ENCODE peak calls at places on chromosomes 7 and 10, in eight cellular contexts. O, Q, A, C, N, M, J and X are unnamed samples.

GRCh38 chr10:3452683-3453388 is 280.3 kb upstream of the PITRM1 start:
- DNase-seq in J (no peak), C (no peak), Q (no peak), O (no peak), A (no peak), M (no peak), N (peak), X (no peak)

GRCh38 chr10:52571018-52571417 is 201.6 kb downstream of the MBL2 start:
- DNase-seq in C (no peak), N (peak), M (no peak), Q (no peak), J (no peak), O (no peak), A (no peak), X (no peak)

GRCh38 chr10:117004627-117005453 is at the start of gene SHTN1:
- DNase-seq in A (peak), J (peak), C (peak), M (peak), Q (peak), N (peak), O (peak), X (peak)

GRCh38 chr10:65348637-65349036 is 1577.2 kb upstream of the LRRTM3 start:
- DNase-seq in J (no peak), N (no peak), M (no peak), A (no peak), C (no peak), Q (no peak), O (no peak), X (no peak)

GRCh38 chr7:44713680-44714335 is 34.8 kb upstream of the ZMIZ2 start:
- DNase-seq in O (no peak), Q (no peak), M (no peak), A (no peak), N (peak), C (peak), J (no peak), X (no peak)

GRCh38 chr7:150879345-150879744 is 27.0 kb downstream of the AOC1 start:
- DNase-seq in O (no peak), A (no peak), N (no peak), Q (no peak), J (no peak), C (no peak), M (no peak), X (no peak)

GRCh38 chr10:97400665-97401454 is at the start of gene RRP12:
- DNase-seq in N (peak), A (peak), Q (peak), C (peak), O (peak), J (peak), M (peak), X (peak)

GRCh38 chr10:22764639-22765038 is 50.3 kb upstream of the PIP4K2A start:
- DNase-seq in O (no peak), C (no peak), Q (no peak), J (no peak), M (no peak), A (no peak), N (no peak), X (no peak)

GRCh38 chr7:542935-543789 is 23.5 kb upstream of the PDGFA start:
- DNase-seq in J (peak), Q (no peak), O (peak), M (peak), A (no peak), C (peak), N (peak), X (no peak)

GRCh38 chr7:14430921-14431320 is 441.5 kb upstream of the ETV1 start:
- DNase-seq in M (no peak), Q (no peak), N (no peak), O (no peak), J (no peak), C (no peak), A (no peak), X (no peak)

GRCh38 chr7:110868458-110868857 is 222.5 kb upstream of the LRRN3 start:
- DNase-seq in A (no peak), J (no peak), Q (no peak), O (no peak), C (no peak), M (no peak), N (no peak), X (no peak)

GRCh38 chr7:138898255-138898654 is 82.9 kb downstream of the KIAA1549 start:
- DNase-seq in N (no peak), M (no peak), A (no peak), J (no peak), O (peak), Q (no peak), C (no peak), X (no peak)

GRCh38 chr7:144728556-144728955 is 107.3 kb downstream of the TPK1 start:
- DNase-seq in J (no peak), Q (no peak), O (no peak), M (no peak), N (no peak), A (no peak), C (no peak), X (no peak)

GRCh38 chr7:28754027-28754426 is 204.1 kb downstream of the TRIL start:
- DNase-seq in J (no peak), O (peak), N (peak), Q (no peak), M (peak), C (no peak), A (no peak), X (peak)

GRCh38 chr7:106588576-106589494 is 72.1 kb downstream of the CCDC71L start:
- DNase-seq in M (no peak), C (no peak), O (no peak), Q (no peak), J (no peak), A (no peak), N (no peak), X (no peak)

GRCh38 chr7:152574892-152575511 is 100.9 kb downstream of the XRCC2 start:
- DNase-seq in J (no peak), O (no peak), Q (no peak), M (no peak), A (peak), N (no peak), C (no peak), X (no peak)

GRCh38 chr7:63038987-63039386 is 959.7 kb upstream of the ZNF722 start:
- DNase-seq in J (no peak), Q (no peak), O (no peak), A (no peak), M (no peak), C (no peak), N (no peak), X (no peak)

GRCh38 chr7:117325836-117326235 is 3.0 kb upstream of the WNT2 start:
- DNase-seq in M (no peak), J (no peak), Q (no peak), C (no peak), A (no peak), N (no peak), O (no peak), X (no peak)

GRCh38 chr10:114613237-114613979 is 44.7 kb downstream of the ABLIM1 start:
- DNase-seq in A (no peak), C (no peak), M (peak), Q (peak), O (no peak), J (no peak), N (no peak), X (no peak)

GRCh38 chr10:96407560-96408069 is 48.8 kb upstream of the OPALIN start:
- DNase-seq in O (no peak), A (no peak), M (no peak), J (no peak), C (no peak), Q (no peak), N (no peak), X (no peak)

GRCh38 chr7:6437251-6437650 is 10.5 kb downstream of the DAGLB start:
- DNase-seq in M (no peak), Q (no peak), C (no peak), J (peak), A (no peak), O (no peak), N (no peak), X (no peak)

GRCh38 chr7:156650042-156650441 is 9.5 kb downstream of the RNF32 start:
- DNase-seq in O (no peak), Q (no peak), M (peak), A (no peak), J (no peak), N (peak), C (no peak), X (peak)

GRCh38 chr7:84613411-84613810 is 418.8 kb upstream of the SEMA3A start:
- DNase-seq in C (no peak), N (no peak), A (no peak), J (no peak), O (no peak), Q (no peak), M (no peak), X (no peak)

GRCh38 chr10:132685921-132686680 is 99.8 kb downstream of the NKX6-2 start:
- DNase-seq in C (peak), Q (no peak), A (no peak), O (no peak), N (no peak), M (no peak), J (no peak), X (no peak)

GRCh38 chr7:15720849-15721471 is 34.5 kb upstream of the MEOX2 start:
- DNase-seq in O (peak), A (no peak), C (no peak), N (peak), M (peak), Q (peak), J (no peak), X (no peak)

GRCh38 chr7:142168746-142169145 is 57.2 kb downstream of the MGAM2 start:
- DNase-seq in Q (peak), M (no peak), A (no peak), C (no peak), J (no peak), N (peak), O (peak), X (no peak)